ENCODE peak calls at places on chromosomes 3 and 15, in six cellular contexts. K is fibroblast of lung, Q is PC-3, M is hepatocyte, I is astrocyte, R is GM23338. T is an unnamed sample.

GRCh38 chr3:98900265-98901031 is 1.0 kb downstream of the DCBLD2 start:
- DNase-seq in K (no peak), Q (no peak), M (no peak), I (no peak), R (no peak), T (no peak)

GRCh38 chr3:112639451-112640332 is 1.3 kb downstream of the CCDC80 start:
- DNase-seq in K (no peak), Q (no peak), M (no peak), I (no peak), R (no peak), T (no peak)

GRCh38 chr15:64105113-64105704 is 9.4 kb downstream of the SNX1 start:
- DNase-seq in K (peak), Q (no peak), M (peak), I (peak), R (no peak), T (no peak)

GRCh38 chr3:114879059-114880031 is 267.7 kb downstream of the ZBTB20 start:
- DNase-seq in K (peak), Q (peak), M (no peak), I (peak), R (no peak), T (peak)

GRCh38 chr3:143084856-143085731 is 34.5 kb upstream of the CHST2 start:
- DNase-seq in K (peak), Q (peak), M (no peak), I (peak), R (no peak), T (peak)

GRCh38 chr3:177203689-177204395 is 6.6 kb upstream of the TBL1XR1 start:
- DNase-seq in K (no peak), Q (no peak), M (no peak), I (no peak), R (no peak), T (no peak)

GRCh38 chr3:176867681-176868663 is 329.3 kb downstream of the TBL1XR1 start:
- DNase-seq in K (no peak), Q (peak), M (peak), I (no peak), R (no peak), T (peak)

GRCh38 chr15:23074684-23075083 is 35.3 kb upstream of the TUBGCP5 start:
- DNase-seq in K (no peak), Q (no peak), M (no peak), I (no peak), R (no peak), T (no peak)

GRCh38 chr15:59515190-59515589 is 77.2 kb downstream of the FAM81A start:
- DNase-seq in K (no peak), Q (no peak), M (no peak), I (no peak), R (no peak), T (no peak)

GRCh38 chr3:62048577-62048976 is 324.8 kb downstream of the FEZF2 start:
- DNase-seq in K (no peak), Q (no peak), M (no peak), I (no peak), R (no peak), T (no peak)

GRCh38 chr3:188772886-188773285 is 398.9 kb upstream of the TPRG1 start:
- DNase-seq in K (peak), Q (peak), M (peak), I (peak), R (no peak), T (no peak)

GRCh38 chr15:66621491-66622467 is 56.0 kb upstream of the LCTL start:
- DNase-seq in K (peak), Q (no peak), M (peak), I (no peak), R (peak), T (no peak)

GRCh38 chr3:55885721-55886120 is 398.6 kb upstream of the WNT5A start:
- DNase-seq in K (peak), Q (peak), M (peak), I (peak), R (peak), T (peak)
- TF ChIP-seq CTCF in K (peak), Q (peak), M (peak), I (no peak), R (peak), T (peak)

DNA sequence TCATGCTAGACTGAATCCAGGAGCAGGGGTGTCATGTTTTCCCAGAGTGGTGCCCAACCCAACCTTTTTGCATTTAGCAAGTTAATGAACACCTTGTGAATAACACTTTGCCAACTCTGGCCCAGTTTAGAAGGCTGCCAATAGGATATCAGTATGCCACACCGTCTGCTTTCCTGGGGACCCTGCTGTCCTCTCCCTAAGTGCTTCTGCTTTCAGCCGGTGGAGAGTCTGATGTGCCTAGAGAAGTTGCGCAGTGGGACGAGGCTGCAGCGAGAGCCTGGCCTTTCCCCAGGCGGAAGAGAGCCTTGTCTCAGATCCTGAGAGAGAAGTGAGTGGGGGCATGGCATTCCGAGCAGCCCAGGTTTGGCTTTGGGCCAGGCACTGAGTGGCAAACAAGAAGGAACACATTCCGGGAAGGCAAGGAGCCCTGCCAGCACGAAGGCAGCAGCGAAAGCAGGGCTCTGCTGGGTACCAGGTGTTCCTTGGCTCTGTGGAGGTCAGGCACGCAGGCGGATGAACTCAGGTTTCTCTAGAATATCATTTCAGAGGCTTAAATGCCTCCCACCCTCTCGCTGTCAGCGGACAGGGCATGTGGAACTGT is 36.9 kb downstream of the SENP8 start:
- DNase-seq in K (peak), Q (peak), M (peak), I (peak), R (peak), T (peak)
- H3K27ac ChIP-seq in K (no peak), Q (no peak), M (peak), I (no peak), R (no peak), T (peak)

DNA sequence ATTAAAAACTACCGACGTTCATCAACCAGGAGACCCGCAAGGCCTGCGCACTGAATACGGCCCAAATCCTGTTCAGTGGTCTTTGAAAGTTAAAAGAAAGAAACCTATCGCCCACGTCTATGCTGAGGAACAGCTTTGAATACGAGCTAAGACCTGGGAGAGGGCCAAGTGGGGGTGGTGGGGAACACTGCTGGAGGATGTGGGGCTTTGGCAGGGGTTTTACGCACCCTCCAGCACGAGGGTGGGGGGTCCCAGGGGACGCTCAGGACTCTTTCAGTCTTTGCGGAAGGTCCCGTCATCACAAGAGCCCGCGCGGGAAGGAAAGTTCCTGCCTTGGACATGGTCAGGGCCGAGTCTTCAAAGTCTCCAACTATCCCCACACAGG is 11.3 kb downstream of the SHOX2 start:
- DNase-seq in K (no peak), Q (no peak), M (no peak), I (no peak), R (no peak), T (no peak)
- TF ChIP-seq EZH2 in K (no peak), Q (no peak), M (peak), I (no peak), R (peak), T (peak)

GRCh38 chr3:39260957-39261356 is 18.9 kb downstream of the CX3CR1 start:
- DNase-seq in K (peak), Q (peak), M (peak), I (peak), R (peak), T (peak)
- TF ChIP-seq CTCF in K (peak), Q (peak), M (peak), I (peak), R (peak), T (peak)

T was measured in mammary epithelial cell.